ENCODE peak calls at places on chromosomes 3 and 15, in five cellular contexts. C, A, F, U and I are unnamed samples. For H3K4me1, the result is how much of the 10 kb centered on the place peaks cover.

GRCh38 chr3:46675843-46676567 is 17.5 kb downstream of the ALS2CL start:
- DNase-seq in A (no peak), C (no peak), F (no peak), U (peak), I (peak)

GRCh38 chr15:65476942-65477341 is 40.5 kb downstream of the DPP8 start:
- DNase-seq in C (no peak), F (no peak), U (peak), A (no peak), I (no peak)

GRCh38 chr15:35751421-35752133 is 205.6 kb upstream of the DPH6 start:
- DNase-seq in C (peak), A (peak), U (peak), F (peak), I (no peak)

GRCh38 chr3:153246805-153247204 is 84.8 kb downstream of the RAP2B start:
- DNase-seq in F (no peak), A (no peak), C (no peak), U (peak), I (no peak)

GRCh38 chr3:127676921-127677351 is 4.2 kb downstream of the ABTB1 start:
- DNase-seq in F (no peak), U (no peak), A (peak), C (no peak), I (peak)

GRCh38 chr3:36993326-36994283 is at the start of gene MLH1:
- DNase-seq in A (peak), F (peak), U (peak), C (peak), I (peak)

GRCh38 chr3:16529264-16529663 is 15.8 kb upstream of the RFTN1 start:
- DNase-seq in A (no peak), F (no peak), C (no peak), U (no peak), I (no peak)

GRCh38 chr15:55389276-55389631 is 18.9 kb downstream of the CCPG1 start:
- DNase-seq in F (no peak), A (no peak), C (no peak), U (peak), I (no peak)

GRCh38 chr15:78084359-78084750 is 6.8 kb upstream of the TBC1D2B start:
- DNase-seq in A (peak), C (no peak), U (no peak), F (no peak), I (no peak)

GRCh38 chr3:49461443-49462171 is 8.5 kb upstream of the DAG1 start:
- DNase-seq in F (no peak), A (no peak), C (peak), U (peak), I (no peak)

GRCh38 chr3:75781079-75781745 is 4.1 kb downstream of the ZNF717 start:
- DNase-seq in U (no peak), A (no peak), C (no peak), F (no peak), I (no peak)

GRCh38 chr15:39629906-39630305 is 49.0 kb downstream of the THBS1 start:
- DNase-seq in F (no peak), A (no peak), C (no peak), U (no peak), I (no peak)

GRCh38 chr15:89034305-89034704 is 54.0 kb upstream of the ABHD2 start:
- DNase-seq in U (peak), F (no peak), A (no peak), C (no peak), I (no peak)

GRCh38 chr3:94121161-94121560 is 58.3 kb downstream of the NSUN3 start:
- DNase-seq in U (no peak), A (no peak), C (peak), F (no peak), I (no peak)

GRCh38 chr3:167740961-167741587 is 5.6 kb downstream of the SERPINI1 start:
- DNase-seq in A (no peak), U (peak), C (peak), F (no peak), I (no peak)

GRCh38 chr3:31596176-31596575 is 63.5 kb downstream of the STT3B start:
- DNase-seq in U (no peak), F (no peak), A (no peak), C (no peak), I (no peak)

GRCh38 chr3:15241341-15241740 is 35.3 kb downstream of the CAPN7 start:
- DNase-seq in U (no peak), C (peak), F (no peak), A (peak), I (no peak)

GRCh38 chr15:89307046-89307587 is 27.5 kb downstream of the POLG start:
- DNase-seq in F (no peak), U (peak), C (no peak), A (no peak), I (no peak)

GRCh38 chr15:35129361-35129760 is 44.3 kb upstream of the NANOGP8 start:
- DNase-seq in A (no peak), F (no peak), U (no peak), C (no peak), I (no peak)

GRCh38 chr3:47455806-47456452 is 19.8 kb downstream of the SCAP start:
- DNase-seq in C (no peak), U (no peak), F (no peak), A (no peak), I (no peak)

GRCh38 chr3:138687236-138687635 is 78.7 kb downstream of the FAIM start:
- DNase-seq in U (peak), A (no peak), F (no peak), C (no peak), I (no peak)

GRCh38 chr15:51907136-51907862 is 64.3 kb downstream of the LEO1 start:
- DNase-seq in C (peak), U (peak), A (no peak), F (no peak), I (no peak)

GRCh38 chr3:157585386-157585785 is 82.2 kb upstream of the VEPH1 start:
- DNase-seq in A (no peak), U (no peak), F (no peak), C (no peak), I (no peak)

GRCh38 chr3:59424268-59425010 is 374.6 kb upstream of the CFAP20DC start:
- DNase-seq in A (no peak), F (no peak), C (no peak), U (peak), I (no peak)

GRCh38 chr3:127730666-127731294 is 58.0 kb downstream of the ABTB1 start:
- DNase-seq in U (peak), C (no peak), A (no peak), F (no peak), I (no peak)

GRCh38 chr3:58563386-58564035 is 13.7 kb downstream of the FAM107A start:
- DNase-seq in U (no peak), A (no peak), C (no peak), F (peak), I (no peak)

GRCh38 chr3:134054231-134054630 is 24.5 kb upstream of the SLCO2A1 start:
- DNase-seq in C (no peak), A (no peak), U (no peak), F (no peak), I (peak)

GRCh38 chr3:139355502-139355901 is 11.7 kb downstream of the MRPS22 start:
- DNase-seq in C (no peak), U (peak), F (no peak), A (no peak), I (no peak)

GRCh38 chr15:74307827-74308642 is 59.4 kb downstream of the CYP11A1 start:
- DNase-seq in U (peak), A (peak), C (peak), F (peak), I (no peak)

GRCh38 chr3:45943207-45943846 is at the start of gene CXCR6:
- DNase-seq in A (no peak), U (peak), C (no peak), F (no peak), I (no peak)

GRCh38 chr3:31539275-31539674 is 6.5 kb downstream of the STT3B start:
- DNase-seq in U (no peak), C (no peak), A (no peak), F (no peak), I (no peak)

GRCh38 chr3:122111974-122112373 is 56.8 kb downstream of the CD86 start:
- DNase-seq in A (no peak), U (no peak), C (no peak), F (no peak), I (no peak)

GRCh38 chr3:59660852-59661624 is 611.2 kb upstream of the CFAP20DC start:
- DNase-seq in F (no peak), A (no peak), C (no peak), U (peak), I (no peak)

GRCh38 chr3:30770387-30770786 is 124.1 kb downstream of the GADL1 start:
- DNase-seq in F (no peak), A (no peak), C (no peak), U (peak), I (no peak)

GRCh38 chr15:30985081-30985531 is 6.3 kb downstream of the MTMR10 start:
- DNase-seq in C (no peak), U (peak), F (no peak), A (no peak), I (no peak)
- H3K4me1 ChIP-seq in C (under half), U (under half), F (under half), A (under half), I (under half)

GRCh38 chr3:129467934-129468333 is 27.9 kb downstream of the IFT122 start:
- DNase-seq in C (no peak), U (no peak), A (no peak), F (no peak), I (no peak)
- H3K4me1 ChIP-seq in C (under half), U (under half), A (under half), F (under half), I (under half)

GRCh38 chr3:14122301-14122700 is 2.4 kb downstream of the CHCHD4 start:
- DNase-seq in C (no peak), A (no peak), U (no peak), F (no peak), I (no peak)
- H3K4me1 ChIP-seq in C (under half), A (under half), U (under half), F (under half), I (under half)

GRCh38 chr3:165545059-165545458 is 292.2 kb downstream of the BCHE start:
- DNase-seq in C (no peak), A (no peak), U (no peak), F (no peak), I (no peak)

GRCh38 chr3:165544432-165544831 is 292.8 kb downstream of the BCHE start:
- DNase-seq in F (no peak), U (no peak), C (no peak), A (no peak), I (no peak)

GRCh38 chr3:165549037-165549436 is 288.2 kb downstream of the BCHE start:
- DNase-seq in C (no peak), A (no peak), F (no peak), U (peak), I (no peak)

DNA sequence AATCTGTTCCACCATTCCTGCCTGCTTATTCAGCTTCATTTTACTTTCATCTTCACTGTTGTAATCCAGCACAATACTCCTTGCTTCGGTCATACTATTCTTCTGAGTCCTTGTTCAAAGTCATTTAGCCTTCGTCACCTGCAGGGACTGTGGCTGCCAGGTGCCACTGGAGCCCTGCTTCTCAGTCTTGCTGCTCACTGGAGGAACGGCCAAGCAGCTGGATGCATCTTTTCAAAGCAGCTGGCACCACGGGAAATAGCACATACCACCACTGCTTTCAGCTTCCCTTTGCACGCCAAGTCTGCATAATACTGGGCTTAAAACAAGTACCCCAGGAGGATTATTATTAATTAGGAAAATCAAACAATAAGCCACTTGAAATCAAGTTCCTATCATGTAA is 287.6 kb downstream of the BCHE start:
- DNase-seq in A (no peak), C (peak), U (no peak), F (no peak), I (no peak)
- H3K4me1 ChIP-seq in A (under half), C (under half), U (under half), F (under half), I (under half)

GRCh38 chr3:191372122-191372521 is 41.8 kb upstream of the UTS2B start:
- DNase-seq in U (no peak), A (no peak), C (no peak), F (no peak), I (no peak)
- H3K4me1 ChIP-seq in U (under half), A (under half), C (under half), F (under half), I (under half)